ENCODE peak calls at places on chromosomes 4 and X, in four cellular contexts. C, Z, O and Q are unnamed samples.

GRCh38 chr4:21744046-21744445 is 204.5 kb downstream of the KCNIP4 start:
- DNase-seq in C (no peak), O (no peak), Z (no peak), Q (no peak)

GRCh38 chr4:83150563-83151330 is 36.2 kb upstream of the PLAC8 start:
- DNase-seq in Z (no peak), C (no peak), O (no peak), Q (peak)

GRCh38 chrX:9786839-9787635 is 808 bp downstream of the SHROOM2 start:
- DNase-seq in O (no peak), Z (no peak), C (no peak), Q (no peak)

GRCh38 chrX:114626323-114626722 is 42.4 kb downstream of the HTR2C start:
- DNase-seq in Z (peak), C (peak), O (no peak), Q (peak)

GRCh38 chrX:119709630-119710029 is 16.7 kb upstream of the SEPTIN6 start:
- DNase-seq in Z (no peak), O (no peak), C (no peak), Q (no peak)

GRCh38 chr4:33739886-33740285 is 2504.4 kb downstream of the ARAP2 start:
- DNase-seq in O (no peak), C (no peak), Z (no peak), Q (no peak)

GRCh38 chr4:143186202-143186601 is 1.5 kb downstream of the USP38 start:
- DNase-seq in C (no peak), O (no peak), Z (no peak), Q (peak)

GRCh38 chr4:174318829-174319764 is 35.4 kb downstream of the CEP44 start:
- DNase-seq in O (no peak), C (peak), Z (peak), Q (peak)

GRCh38 chr4:108512615-108513505 is 107.5 kb upstream of the RPL34 start:
- DNase-seq in C (peak), O (no peak), Z (peak), Q (peak)

GRCh38 chrX:124594017-124594651 is 247.8 kb downstream of the SH2D1A start:
- DNase-seq in Z (no peak), O (no peak), C (no peak), Q (no peak)

GRCh38 chrX:97638621-97639020 is 754.9 kb downstream of the RPA4 start:
- DNase-seq in C (no peak), O (no peak), Z (no peak), Q (no peak)

GRCh38 chr4:87633239-87633638 is 16.8 kb upstream of the DMP1 start:
- DNase-seq in Z (peak), C (no peak), O (no peak), Q (no peak)

DNA sequence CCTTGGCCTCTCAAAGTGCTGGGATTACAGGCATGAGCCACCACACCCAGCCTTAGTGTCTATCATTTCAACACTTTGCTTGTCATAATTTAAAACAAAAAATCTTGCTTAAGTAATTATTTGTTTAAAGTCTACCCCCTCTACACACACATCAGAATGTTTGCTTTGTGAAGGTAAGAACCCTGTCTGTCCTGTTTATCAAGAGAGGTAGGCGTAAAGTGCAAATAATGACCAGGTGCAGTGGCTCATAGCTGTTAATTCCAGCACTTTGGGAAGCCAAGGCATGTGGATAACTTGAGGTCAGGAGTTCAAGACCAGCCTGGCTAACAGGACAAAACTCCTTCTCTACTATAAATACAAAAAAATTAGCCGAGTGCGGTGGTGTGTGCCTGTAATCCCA is 326.7 kb upstream of the CLNK start:
- DNase-seq in O (no peak), Z (no peak), C (no peak), Q (no peak)
- TF ChIP-seq ESRRA in O (no peak), Z (no peak), C (no peak), Q (no peak)

GRCh38 chr4:47930971-47931804 is 16.8 kb upstream of the NFXL1 start:
- DNase-seq in O (no peak), Z (no peak), C (no peak), Q (no peak)
- TF ChIP-seq ESRRA in O (no peak), Z (no peak), C (no peak), Q (no peak)

GRCh38 chrX:118693843-118694242 is 33.6 kb upstream of the IL13RA1 start:
- DNase-seq in O (no peak), C (no peak), Z (no peak), Q (no peak)

GRCh38 chrX:118694628-118695027 is 32.8 kb upstream of the IL13RA1 start:
- DNase-seq in O (no peak), C (no peak), Z (no peak), Q (no peak)

GRCh38 chrX:118702741-118703140 is 24.7 kb upstream of the IL13RA1 start:
- DNase-seq in C (no peak), Z (no peak), O (no peak), Q (peak)

GRCh38 chrX:118698516-118699247 is 28.7 kb upstream of the IL13RA1 start:
- DNase-seq in O (no peak), Z (no peak), C (no peak), Q (no peak)
- TF ChIP-seq ESRRA in O (no peak), Z (no peak), C (no peak), Q (no peak)

GRCh38 chr4:80192252-80192866 is 4.9 kb upstream of the PRDM8 start:
- DNase-seq in Z (no peak), O (no peak), C (no peak), Q (no peak)

GRCh38 chr4:80195441-80196139 is 1.7 kb upstream of the PRDM8 start:
- DNase-seq in Z (no peak), C (no peak), O (no peak), Q (no peak)

GRCh38 chr4:80189581-80189955 is 7.7 kb upstream of the PRDM8 start:
- DNase-seq in C (no peak), Z (no peak), O (no peak), Q (no peak)

GRCh38 chr4:80189956-80190671 is 7.2 kb upstream of the PRDM8 start:
- DNase-seq in O (no peak), C (no peak), Z (no peak), Q (no peak)

DNA sequence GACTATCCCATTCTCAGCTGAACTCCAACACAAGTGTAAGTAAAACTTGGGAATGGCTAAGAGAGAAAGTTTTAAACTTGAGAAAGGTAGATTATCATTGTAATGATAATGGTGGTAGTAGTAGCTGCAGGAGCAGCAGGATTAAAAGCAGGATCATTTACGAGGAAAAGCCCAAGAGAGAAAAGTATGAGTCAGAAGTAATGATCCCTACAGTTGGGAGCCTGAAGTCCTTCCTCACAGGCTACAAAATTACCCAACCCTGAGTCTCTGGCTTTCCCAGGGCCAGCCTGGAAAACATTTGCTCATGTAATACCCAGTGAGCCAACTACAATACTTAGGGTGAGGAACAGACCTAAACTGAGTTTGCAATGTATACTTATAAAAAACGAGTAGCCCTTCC is 4.4 kb upstream of the PRDM8 start:
- DNase-seq in O (no peak), C (no peak), Z (no peak), Q (no peak)
- TF ChIP-seq ESRRA in O (no peak), C (no peak), Z (no peak), Q (no peak)

DNA sequence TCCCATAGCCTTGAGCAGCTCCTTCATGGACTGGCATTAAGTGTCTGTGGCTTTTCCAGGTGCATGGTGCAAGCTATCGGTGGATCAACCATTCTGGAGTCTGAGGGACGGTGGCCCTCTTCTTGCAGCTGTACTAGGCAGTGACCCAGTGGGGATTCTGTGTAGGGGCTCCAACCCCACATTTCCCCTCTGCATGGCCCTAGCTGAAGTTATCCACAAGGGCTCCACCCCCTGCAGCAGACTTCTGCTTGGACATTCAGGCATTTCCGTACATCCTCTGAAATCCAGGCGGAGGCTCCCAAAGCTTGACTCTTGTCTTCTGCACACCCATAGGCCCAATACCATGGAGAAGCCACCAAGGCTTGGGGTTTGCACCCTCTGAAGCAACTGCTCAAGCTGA is 89.3 kb upstream of the PGRMC2 start:
- DNase-seq in Z (no peak), O (no peak), C (no peak), Q (no peak)
- TF ChIP-seq ESRRA in Z (no peak), O (no peak), C (no peak), Q (no peak)

GRCh38 chr4:138113819-138114415 is 128.2 kb downstream of the SLC7A11 start:
- DNase-seq in O (no peak), C (no peak), Z (no peak), Q (peak)

GRCh38 chr4:138110815-138111214 is 131.3 kb downstream of the SLC7A11 start:
- DNase-seq in O (no peak), C (no peak), Z (no peak), Q (no peak)

GRCh38 chr4:138114434-138114833 is 127.7 kb downstream of the SLC7A11 start:
- DNase-seq in O (peak), C (no peak), Z (no peak), Q (no peak)

GRCh38 chr4:138111462-138112000 is 130.6 kb downstream of the SLC7A11 start:
- DNase-seq in C (no peak), Z (no peak), O (no peak), Q (peak)

DNA sequence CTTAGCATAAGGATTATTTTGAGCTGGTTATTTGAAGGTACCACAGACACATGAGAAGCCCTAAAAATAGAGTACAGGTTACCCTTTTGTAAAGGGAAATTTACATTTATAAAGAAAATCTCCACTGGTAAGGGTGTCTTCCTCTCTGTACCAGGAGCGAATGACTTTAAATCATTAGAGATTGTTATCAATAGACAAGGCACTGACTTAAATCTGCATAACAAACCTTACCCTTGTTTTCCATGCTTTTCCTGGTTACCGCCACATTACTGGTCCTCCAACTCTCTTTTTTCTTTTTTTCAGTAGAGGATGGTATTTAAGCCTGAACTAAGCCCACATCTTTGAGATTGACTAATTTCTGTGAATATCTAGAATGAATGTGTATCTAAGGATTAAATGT is 129.8 kb downstream of the SLC7A11 start:
- DNase-seq in Z (no peak), C (no peak), O (no peak), Q (no peak)
- TF ChIP-seq ESRRA in Z (no peak), C (no peak), O (no peak), Q (no peak)

DNA sequence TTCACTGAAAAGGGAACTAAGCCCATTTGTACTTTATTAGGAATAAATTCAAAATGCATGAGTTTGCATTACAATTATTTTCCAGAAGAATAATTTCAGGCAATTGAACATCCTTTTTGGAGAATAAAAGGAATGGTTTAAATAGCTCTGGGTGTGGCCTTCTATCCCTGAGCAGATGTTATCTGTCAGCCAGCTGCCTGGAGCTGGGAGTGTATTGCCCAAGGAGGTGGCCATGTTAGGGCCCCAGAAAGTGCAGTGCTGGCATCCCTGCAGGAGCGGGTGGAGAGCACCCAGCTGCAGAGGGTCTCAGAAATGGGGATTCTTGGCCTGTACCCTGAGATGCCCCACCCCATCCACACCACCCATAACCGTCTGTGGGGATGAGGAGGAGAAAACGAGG is 21.6 kb upstream of the VEGFD start:
- DNase-seq in C (no peak), Z (no peak), O (no peak), Q (no peak)
- TF ChIP-seq ESRRA in C (no peak), Z (no peak), O (no peak), Q (no peak)